ENCODE peak calls at places on chromosome 20, in five cellular contexts. Y is HS-27A, Q is H9, O is hypothalamus, T is Calu3. H is an unnamed sample.

GRCh38 chr20:22080985-22081384 is 375.5 kb downstream of the PAX1 start:
- DNase-seq in Q (no peak), O (no peak), T (no peak), Y (no peak), H (no peak)

GRCh38 chr20:32165836-32166545 is 41.6 kb downstream of the PLAGL2 start:
- DNase-seq in T (no peak), O (no peak), Q (no peak), Y (no peak), H (no peak)

GRCh38 chr20:39910536-39910935 is 778.5 kb downstream of the MAFB start:
- DNase-seq in Q (no peak), Y (no peak), O (peak), T (no peak), H (no peak)

GRCh38 chr20:4406627-4407026 is 315.1 kb upstream of the PRND start:
- DNase-seq in Q (no peak), Y (peak), T (no peak), O (no peak), H (no peak)

GRCh38 chr20:17898548-17898994 is 70.0 kb downstream of the SNX5 start:
- DNase-seq in Y (peak), Q (peak), T (peak), O (peak), H (peak)

GRCh38 chr20:33025318-33025876 is 6.1 kb upstream of the BPIFB6 start:
- DNase-seq in Y (no peak), T (no peak), O (no peak), Q (no peak), H (no peak)

GRCh38 chr20:59404749-59405148 is 104.3 kb downstream of the EDN3 start:
- DNase-seq in Q (no peak), O (no peak), T (no peak), Y (no peak), H (no peak)

GRCh38 chr20:38059832-38060231 is 26.3 kb downstream of the RPRD1B start:
- DNase-seq in O (no peak), T (no peak), Y (no peak), Q (no peak), H (no peak)

GRCh38 chr20:22796465-22797077 is 212.2 kb upstream of the FOXA2 start:
- DNase-seq in Y (peak), O (no peak), Q (no peak), T (no peak), H (no peak)

GRCh38 chr20:57186192-57186591 is 80.2 kb downstream of the BMP7 start:
- DNase-seq in O (no peak), T (no peak), Y (no peak), Q (no peak), H (no peak)

GRCh38 chr20:35251613-35251940 is 25.1 kb downstream of the MMP24 start:
- DNase-seq in O (no peak), T (no peak), Y (no peak), Q (no peak), H (no peak)

GRCh38 chr20:56710577-56711465 is 81.7 kb downstream of the TFAP2C start:
- DNase-seq in Q (no peak), Y (no peak), T (no peak), O (no peak), H (no peak)

GRCh38 chr20:63698739-63699465 is 2.5 kb downstream of the TNFRSF6B start:
- DNase-seq in O (no peak), Y (peak), T (peak), Q (peak), H (no peak)

GRCh38 chr20:11799131-11799800 is 118.4 kb upstream of the BTBD3 start:
- DNase-seq in T (no peak), O (no peak), Q (no peak), Y (no peak), H (no peak)

GRCh38 chr20:62633571-62634329 is 8.6 kb upstream of the SLCO4A1 start:
- DNase-seq in Q (no peak), Y (no peak), T (no peak), O (no peak), H (no peak)

H was measured in SHP77 treated with DMSO at 0.1 percent for 48 hours.